ENCODE peak calls at places on chromosomes 3 and 15, in eight cellular contexts. Q is AG09309; A is neural crest cell; O is cardiac muscle cell; X is AG09319; J is pancreas; L is CD4-positive, alpha-beta T cell; N is AG10803. G is an unnamed sample.

GRCh38 chr3:32220006-32220405 is 18.5 kb upstream of the CMTM8 start:
- DNase-seq in J (no peak), A (no peak), L (no peak), Q (peak; percentile 72), X (no peak), O (no peak), N (no peak), G (no peak)

GRCh38 chr15:101204744-101205535 is 46.9 kb downstream of the CHSY1 start:
- DNase-seq in Q (no peak), A (no peak), J (no peak), L (no peak), N (peak; percentile 93), X (no peak), O (peak; percentile 57), G (no peak)

GRCh38 chr3:57164217-57164605 is 942 bp downstream of the IL17RD start:
- DNase-seq in J (no peak), L (no peak), O (peak; percentile 49), Q (no peak), X (no peak), A (peak; percentile 20), N (peak; percentile 20), G (peak; percentile 7)

GRCh38 chr15:93835378-93835777 is 396.0 kb upstream of the MCTP2 start:
- DNase-seq in N (no peak), O (no peak), A (no peak), L (no peak), X (no peak), J (no peak), Q (no peak), G (no peak)

GRCh38 chr3:37625051-37625450 is 236.6 kb upstream of the CTDSPL start:
- DNase-seq in Q (no peak), O (no peak), X (no peak), J (no peak), A (no peak), N (no peak), L (no peak), G (no peak)

GRCh38 chr3:190266915-190267290 is 55.3 kb downstream of the CLDN1 start:
- DNase-seq in X (no peak), J (no peak), O (no peak), A (no peak), Q (no peak), N (peak; percentile 51), L (no peak), G (peak; percentile 25)

GRCh38 chr3:132083583-132084372 is 49.0 kb upstream of the CPNE4 start:
- DNase-seq in N (peak; percentile 26), Q (peak; percentile 8), L (no peak), A (no peak), X (no peak), J (no peak), O (peak; percentile 86), G (peak; percentile 90)

GRCh38 chr15:59199775-59200465 is 6.7 kb upstream of the LDHAL6B start:
- DNase-seq in L (no peak), N (peak; percentile 44), A (no peak), O (peak; percentile 54), X (no peak), Q (no peak), J (no peak), G (peak; percentile 61)

GRCh38 chr15:60179786-60180391 is 175.8 kb downstream of the FOXB1 start:
- DNase-seq in L (peak; percentile 2), J (peak; percentile 6), N (peak; percentile 64), Q (peak; percentile 28), O (peak; percentile 74), X (peak; percentile 27), A (peak; percentile 4), G (peak; percentile 58)

GRCh38 chr3:109118584-109118983 is 650 bp upstream of the MORC1 start:
- DNase-seq in Q (no peak), X (no peak), O (no peak), N (no peak), J (peak; percentile 31), A (no peak), L (no peak), G (no peak)

GRCh38 chr15:38708672-38709188 is 144.1 kb upstream of the RASGRP1 start:
- DNase-seq in L (no peak), A (no peak), Q (no peak), N (peak; percentile 72), X (no peak), O (no peak), J (no peak), G (no peak)

GRCh38 chr15:23823508-23823907 is 136.4 kb upstream of the NDN start:
- DNase-seq in O (no peak), X (no peak), J (no peak), Q (no peak), L (no peak), A (no peak), N (no peak), G (no peak)
- TF ChIP-seq CTCF in O (no peak), X (no peak), J (no peak), Q (no peak), L (no peak), A (no peak), N (no peak), G (no peak)

GRCh38 chr15:41115088-41115651 is 910 bp downstream of the INO80 start:
- DNase-seq in Q (no peak), O (peak; percentile 51), X (peak; percentile 1), N (peak; percentile 38), J (no peak), L (no peak), A (no peak), G (peak; percentile 62)
- TF ChIP-seq CTCF in Q (peak; percentile 31), O (peak; percentile 21), X (peak; percentile 13), N (peak; percentile 33), J (no peak), L (no peak), A (peak; percentile 29), G (no peak)

GRCh38 chr15:45802140-45802539 is 167.3 kb downstream of the SQOR start:
- DNase-seq in J (no peak), A (no peak), Q (no peak), X (no peak), L (no peak), O (no peak), N (no peak), G (no peak)
- TF ChIP-seq CTCF in J (no peak), A (no peak), Q (no peak), X (no peak), L (no peak), O (no peak), N (no peak), G (no peak)

GRCh38 chr15:83658406-83658805 is 4.5 kb downstream of the ADAMTSL3 start:
- DNase-seq in X (no peak), J (no peak), O (peak; percentile 20), L (no peak), Q (no peak), A (no peak), N (no peak), G (no peak)

GRCh38 chr15:83656192-83656591 is 2.3 kb downstream of the ADAMTSL3 start:
- DNase-seq in J (no peak), A (no peak), O (no peak), X (no peak), L (no peak), N (no peak), Q (no peak), G (no peak)

GRCh38 chr15:83659011-83659811 is 5.3 kb downstream of the ADAMTSL3 start:
- DNase-seq in J (no peak), N (no peak), O (peak; percentile 35), A (no peak), L (no peak), Q (no peak), X (no peak), G (no peak)

GRCh38 chr15:83656943-83657528 is 3.1 kb downstream of the ADAMTSL3 start:
- DNase-seq in N (no peak), Q (no peak), X (no peak), L (no peak), A (no peak), O (no peak), J (peak; percentile 40), G (no peak)

DNA sequence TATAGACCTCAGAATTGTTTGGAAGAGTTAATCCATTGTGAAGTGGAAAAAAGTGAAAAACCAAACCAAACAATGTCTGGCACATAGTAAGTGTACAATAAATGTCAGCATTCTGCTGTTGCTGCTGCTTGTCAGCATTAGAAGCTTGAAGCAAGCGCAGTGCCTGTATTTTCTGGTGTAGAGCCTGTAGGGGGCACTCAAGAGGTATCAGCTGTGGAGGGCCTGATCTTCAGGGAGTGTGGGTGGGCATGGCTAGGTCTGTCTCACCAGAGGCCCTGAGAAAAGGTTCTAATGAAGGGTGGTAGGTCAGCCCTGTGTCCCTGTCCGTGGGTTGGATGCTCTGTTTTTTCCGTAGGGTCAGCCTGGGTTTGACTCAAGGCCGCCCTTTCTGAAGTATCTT is 3.6 kb downstream of the ADAMTSL3 start:
- DNase-seq in Q (no peak), X (no peak), L (no peak), O (no peak), A (no peak), J (no peak), N (no peak), G (no peak)
- TF ChIP-seq CTCF in Q (no peak), X (no peak), L (no peak), O (peak; percentile 33), A (peak; percentile 42), J (no peak), N (no peak), G (no peak)

GRCh38 chr15:69035205-69035917 is 20.9 kb downstream of the NOX5 start:
- DNase-seq in A (peak; percentile 22), N (no peak), J (no peak), O (peak; percentile 23), X (no peak), Q (no peak), L (no peak), G (peak; percentile 61)
- TF ChIP-seq CTCF in A (peak; percentile 29), N (no peak), J (no peak), O (peak; percentile 37), X (no peak), Q (no peak), L (no peak), G (peak; percentile 12)

DNA sequence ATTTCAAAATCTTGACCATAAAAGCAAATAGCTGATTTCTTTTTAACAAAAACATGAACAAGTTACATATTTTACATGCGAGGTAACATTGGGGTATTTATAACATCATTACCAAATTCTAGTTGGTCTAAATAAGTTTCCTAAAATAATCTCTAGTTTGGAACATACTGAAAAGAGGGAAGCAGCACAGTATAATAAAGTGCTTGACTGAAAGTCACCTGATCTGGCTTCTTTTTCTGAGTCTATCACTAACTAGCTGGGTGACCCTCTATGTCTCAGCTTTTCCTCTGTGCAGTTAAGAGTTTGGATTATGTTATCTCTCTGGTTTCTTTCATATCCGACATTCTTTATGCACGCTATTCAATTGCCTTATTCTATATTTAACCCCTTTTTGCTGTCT is 19.8 kb upstream of the CNTN4 start:
- DNase-seq in J (no peak), N (no peak), O (no peak), L (no peak), A (no peak), Q (no peak), X (no peak), G (no peak)
- TF ChIP-seq CTCF in J (no peak), N (no peak), O (no peak), L (no peak), A (no peak), Q (no peak), X (no peak), G (no peak)

GRCh38 chr3:187955076-187955952 is 198.6 kb upstream of the LPP start:
- DNase-seq in N (peak; percentile 77), Q (peak; percentile 82), X (peak; percentile 65), J (no peak), L (no peak), O (peak; percentile 87), A (no peak), G (peak; percentile 92)
- TF ChIP-seq CTCF in N (peak; percentile 31), Q (no peak), X (peak; percentile 7), J (no peak), L (no peak), O (no peak), A (no peak), G (no peak)